ENCODE peak calls at places on chromosome 17, in eight cellular contexts. X is MM.1S, H is AG04450, V is fibroblast of pulmonary artery, W is A549, Z is cardiac muscle cell, C is B cell, J is endodermal cell. L is an unnamed sample.

GRCh38 chr17:78131172-78132085 is 858 bp downstream of the TMC8 start:
- DNase-seq in W (no peak), X (peak; percentile 35), V (no peak), J (peak; percentile 81), C (peak; percentile 54), H (no peak), Z (no peak), L (no peak)

GRCh38 chr17:73586921-73587680 is 57.1 kb downstream of the SDK2 start:
- DNase-seq in Z (no peak), H (no peak), X (peak; percentile 12), J (peak; percentile 70), C (no peak), W (peak; percentile 21), V (no peak), L (no peak)

GRCh38 chr17:29625037-29625750 is 2.5 kb upstream of the CORO6 start:
- DNase-seq in V (no peak), Z (no peak), C (no peak), J (peak; percentile 78), H (no peak), W (peak; percentile 73), X (no peak), L (no peak)

GRCh38 chr17:28738680-28739384 is 5.0 kb upstream of the TRAF4 start:
- DNase-seq in X (peak; percentile 40), H (no peak), V (no peak), Z (no peak), C (peak; percentile 85), W (no peak), J (no peak), L (peak; percentile 60)

GRCh38 chr17:45130640-45131293 is 1.5 kb downstream of the PLCD3 start:
- DNase-seq in J (no peak), W (no peak), V (no peak), X (no peak), H (no peak), Z (no peak), C (no peak), L (no peak)

GRCh38 chr17:45729284-45729907 is 54.7 kb upstream of the CRHR1 start:
- DNase-seq in W (no peak), H (no peak), X (no peak), Z (no peak), J (peak; percentile 37), C (no peak), V (no peak), L (no peak)

GRCh38 chr17:39579318-39580081 is 28.2 kb downstream of the NEUROD2 start:
- DNase-seq in C (no peak), W (no peak), X (no peak), Z (no peak), H (no peak), J (peak; percentile 91), V (peak; percentile 10), L (no peak)

GRCh38 chr17:22703786-22704441 is 1011.6 kb downstream of the KCNJ18 start:
- DNase-seq in W (peak; percentile 21), H (no peak), C (no peak), J (no peak), X (no peak), Z (no peak), V (no peak), L (no peak)

GRCh38 chr17:4008082-4008435 is 43.8 kb upstream of the ATP2A3 start:
- DNase-seq in Z (peak; percentile 42), C (no peak), V (peak; percentile 27), J (peak; percentile 75), X (no peak), H (no peak), W (no peak), L (no peak)

GRCh38 chr17:57245786-57246185 is 10.5 kb upstream of the MSI2 start:
- DNase-seq in X (no peak), H (no peak), C (no peak), Z (no peak), J (no peak), V (no peak), W (no peak), L (no peak)

GRCh38 chr17:38874505-38875419 is 4.9 kb downstream of the LASP1 start:
- DNase-seq in Z (no peak), V (no peak), H (no peak), J (peak; percentile 53), C (no peak), W (no peak), X (no peak), L (no peak)

GRCh38 chr17:19010729-19011505 is 6.4 kb upstream of the FAM83G start:
- DNase-seq in H (no peak), V (no peak), W (peak; percentile 85), Z (no peak), C (no peak), J (no peak), X (no peak), L (no peak)

GRCh38 chr17:82882715-82883446 is 43.1 kb upstream of the ZNF750 start:
- DNase-seq in V (no peak), C (peak; percentile 59), W (no peak), H (no peak), X (no peak), J (no peak), Z (no peak), L (no peak)
- TF ChIP-seq CTCF in V (no peak), C (no peak), W (no peak), H (no peak), X (no peak), J (no peak), Z (no peak), L (no peak)

GRCh38 chr17:34517406-34517805 is 62.0 kb upstream of the TMEM132E start:
- DNase-seq in Z (no peak), C (no peak), V (no peak), J (no peak), X (no peak), W (no peak), H (no peak), L (no peak)

GRCh38 chr17:34519286-34519685 is 60.1 kb upstream of the TMEM132E start:
- DNase-seq in J (peak; percentile 94), V (no peak), X (peak; percentile 45), W (peak; percentile 21), H (no peak), Z (peak; percentile 26), C (no peak), L (peak; percentile 45)
- TF ChIP-seq CTCF in J (peak; percentile 91), V (peak; percentile 39), X (peak; percentile 83), W (peak; percentile 31), H (peak; percentile 27), Z (peak; percentile 58), C (peak; percentile 29), L (peak; percentile 49)

DNA sequence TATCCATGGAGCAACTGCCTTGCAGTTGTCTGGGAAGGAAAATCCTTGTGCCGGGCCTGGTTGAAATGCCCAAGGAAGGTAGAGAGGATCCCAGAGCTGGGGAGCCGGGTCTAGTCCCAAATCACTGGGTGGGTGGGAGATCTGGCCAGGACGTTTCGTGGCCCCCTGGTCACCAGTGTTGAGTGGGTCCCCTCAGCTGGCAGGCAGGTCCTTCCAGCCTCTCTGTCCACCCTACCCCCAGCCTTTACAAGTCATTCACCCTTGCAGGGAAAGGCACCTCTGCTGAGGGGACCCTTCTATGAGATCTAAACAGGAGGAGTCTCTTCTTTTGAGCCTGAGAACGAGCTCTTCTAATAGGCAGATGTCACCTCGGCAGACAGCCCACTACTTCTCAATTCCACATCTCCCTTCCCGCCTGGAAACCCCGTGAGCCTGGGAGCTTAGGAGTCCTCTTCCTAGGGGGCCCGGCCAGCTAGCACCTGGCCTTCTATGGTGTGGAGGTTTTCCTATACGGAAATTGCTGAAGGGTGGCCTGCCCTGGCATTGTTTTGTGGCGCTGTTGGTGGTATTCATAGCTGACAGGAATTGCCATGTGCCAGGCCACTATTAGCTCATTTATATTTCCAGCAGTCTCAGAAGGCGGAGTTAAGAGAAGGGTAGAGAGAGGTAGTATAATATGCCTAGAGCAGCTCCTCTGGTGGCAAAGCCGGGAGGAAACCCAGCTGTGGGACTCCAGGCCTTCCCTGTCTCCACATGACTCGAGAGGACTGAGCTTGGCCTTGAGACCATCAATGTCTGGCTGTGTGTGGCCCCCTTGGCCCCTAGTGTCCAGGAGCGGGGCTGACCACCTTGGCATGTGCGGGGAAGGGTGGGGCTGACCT is 13.3 kb downstream of the MPRIP start:
- DNase-seq in H (no peak), C (no peak), J (peak; percentile 69), Z (no peak), W (peak; percentile 52), V (no peak), X (no peak), L (no peak)
- TF ChIP-seq CTCF in H (no peak), C (no peak), J (peak; percentile 18), Z (no peak), W (no peak), V (no peak), X (no peak), L (no peak)

GRCh38 chr17:30838187-30838807 is 6.5 kb downstream of the ATAD5 start:
- DNase-seq in C (no peak), J (no peak), V (no peak), Z (no peak), W (no peak), X (no peak), H (no peak), L (no peak)
- TF ChIP-seq CTCF in C (no peak), J (no peak), V (no peak), Z (no peak), W (no peak), X (no peak), H (no peak), L (no peak)

GRCh38 chr17:74840500-74840899 is 19.2 kb downstream of the GRIN2C start:
- DNase-seq in W (no peak), X (no peak), C (no peak), Z (peak; percentile 16), V (no peak), H (no peak), J (peak; percentile 87), L (no peak)

GRCh38 chr17:74843352-74843627 is 16.4 kb downstream of the GRIN2C start:
- DNase-seq in X (no peak), W (no peak), H (no peak), V (no peak), C (no peak), J (peak; percentile 63), Z (no peak), L (no peak)

GRCh38 chr17:74842146-74842598 is 17.5 kb downstream of the GRIN2C start:
- DNase-seq in V (no peak), W (no peak), J (peak; percentile 63), H (no peak), X (no peak), C (no peak), Z (no peak), L (no peak)

GRCh38 chr17:74840989-74841666 is 18.6 kb downstream of the GRIN2C start:
- DNase-seq in H (no peak), W (no peak), C (peak; percentile 63), V (peak; percentile 49), X (no peak), Z (peak; percentile 52), J (peak; percentile 85), L (no peak)

DNA sequence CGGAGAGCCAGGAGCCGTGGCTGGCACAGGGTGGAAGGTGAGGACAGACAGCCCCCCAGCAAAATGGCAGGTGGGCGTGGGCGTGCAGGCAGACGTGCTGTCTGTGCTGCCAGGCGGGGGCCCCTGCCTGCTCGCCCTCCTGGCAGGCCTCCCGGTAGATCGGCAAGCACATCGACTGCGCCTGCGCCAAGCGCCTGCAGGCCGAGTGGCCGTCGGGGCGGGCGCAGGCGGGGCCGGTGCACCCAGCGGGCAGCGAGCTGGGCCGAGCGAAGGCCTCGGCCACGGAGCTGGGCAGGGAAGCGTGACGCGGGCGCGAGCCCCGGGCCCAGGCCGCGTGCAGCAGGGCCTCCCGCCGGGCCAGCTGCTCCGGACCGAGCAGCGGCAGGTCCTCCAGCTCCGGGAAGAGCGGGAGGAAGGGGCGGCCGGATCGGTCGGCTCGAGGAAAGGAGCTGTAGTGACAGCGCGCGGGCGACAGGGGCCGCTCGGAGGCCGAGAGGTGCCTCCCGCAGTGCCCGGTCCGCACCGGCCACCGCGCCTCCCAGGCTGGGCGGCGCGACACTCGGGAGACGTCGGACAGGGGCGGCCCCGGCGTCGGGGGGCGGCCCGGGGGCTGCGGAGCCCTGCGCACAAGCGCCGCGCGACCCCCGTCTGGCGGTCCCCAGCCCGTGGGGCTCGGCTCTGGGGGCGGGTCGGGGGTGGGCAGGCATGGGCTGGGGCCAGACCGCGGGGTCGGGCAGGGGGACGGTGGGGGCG is 16.9 kb downstream of the GRIN2C start:
- DNase-seq in J (peak; percentile 95), X (peak; percentile 27), C (peak; percentile 83), H (no peak), W (peak; percentile 82), Z (peak; percentile 79), V (peak; percentile 69), L (peak; percentile 75)
- TF ChIP-seq CTCF in J (peak; percentile 80), X (no peak), C (peak; percentile 64), H (peak; percentile 37), W (peak; percentile 63), Z (peak; percentile 38), V (peak; percentile 24), L (peak; percentile 47)

L was measured in GM13976.